ENCODE peak calls at places on chromosome 16, in four cellular contexts. One of them, this sample, is unnamed.

GRCh38 chr16:84286568-84287220 is 8.0 kb upstream of the WFDC1 start:
- DNase-seq in H1: no peak
- DNase-seq in HepG2: no peak
- DNase-seq in GM12878: no peak
- DNase-seq in this sample: no peak

GRCh38 chr16:30949655-30950515 is 1.0 kb downstream of the ORAI3 start:
- DNase-seq in H1: peak; percentile 63
- DNase-seq in HepG2: peak; percentile 92
- DNase-seq in GM12878: peak; percentile 71
- DNase-seq in this sample: no peak

GRCh38 chr16:72894291-72895151 is 153.4 kb downstream of the ZFHX3 start:
- DNase-seq in H1: no peak
- DNase-seq in HepG2: no peak
- DNase-seq in GM12878: no peak
- DNase-seq in this sample: no peak

GRCh38 chr16:2163211-2163881 is 7.8 kb downstream of the TRAF7 start:
- DNase-seq in H1: no peak
- DNase-seq in HepG2: peak; percentile 49
- DNase-seq in GM12878: no peak
- DNase-seq in this sample: no peak

GRCh38 chr16:50743575-50744225 is 1.8 kb downstream of the CYLD start:
- DNase-seq in H1: no peak
- DNase-seq in HepG2: no peak
- DNase-seq in GM12878: no peak
- DNase-seq in this sample: no peak

GRCh38 chr16:30896203-30896889 is at the start of gene CTF1:
- DNase-seq in H1: peak; percentile 89
- DNase-seq in HepG2: peak; percentile 39
- DNase-seq in GM12878: no peak
- DNase-seq in this sample: peak; percentile 56

GRCh38 chr16:52456368-52456767 is 90.6 kb downstream of the TOX3 start:
- DNase-seq in H1: no peak
- DNase-seq in HepG2: peak; percentile 95
- DNase-seq in GM12878: no peak
- DNase-seq in this sample: no peak

GRCh38 chr16:58963479-58963878 is 229.4 kb upstream of the GOT2 start:
- DNase-seq in H1: no peak
- DNase-seq in HepG2: no peak
- DNase-seq in GM12878: no peak
- DNase-seq in this sample: no peak

GRCh38 chr16:63361032-63361624 is 1324.9 kb upstream of the CDH8 start:
- DNase-seq in H1: no peak
- DNase-seq in HepG2: peak; percentile 46
- DNase-seq in GM12878: no peak
- DNase-seq in this sample: peak; percentile 39

GRCh38 chr16:49473131-49473530 is 99.5 kb downstream of the C16orf78 start:
- DNase-seq in H1: no peak
- DNase-seq in HepG2: no peak
- DNase-seq in GM12878: no peak
- DNase-seq in this sample: no peak

GRCh38 chr16:11618107-11618717 is 31.5 kb upstream of the LITAF start:
- DNase-seq in H1: no peak
- DNase-seq in HepG2: no peak
- DNase-seq in GM12878: no peak
- DNase-seq in this sample: no peak

GRCh38 chr16:77943770-77944169 is 78.6 kb upstream of the CLEC3A start:
- DNase-seq in H1: no peak
- DNase-seq in HepG2: no peak
- DNase-seq in GM12878: no peak
- DNase-seq in this sample: no peak

GRCh38 chr16:10122546-10122945 is 59.7 kb downstream of the GRIN2A start:
- DNase-seq in H1: no peak
- DNase-seq in HepG2: peak; percentile 15
- DNase-seq in GM12878: no peak
- DNase-seq in this sample: peak; percentile 15

GRCh38 chr16:25270577-25270976 is 12.9 kb upstream of the ZKSCAN2 start:
- DNase-seq in H1: no peak
- DNase-seq in HepG2: no peak
- DNase-seq in GM12878: no peak
- DNase-seq in this sample: no peak

GRCh38 chr16:84003001-84003400 is 35.0 kb downstream of the NECAB2 start:
- DNase-seq in H1: no peak
- DNase-seq in HepG2: no peak
- DNase-seq in GM12878: no peak
- DNase-seq in this sample: no peak

GRCh38 chr16:46712911-46713310 is 23.5 kb downstream of the ORC6 start:
- DNase-seq in H1: no peak
- DNase-seq in HepG2: no peak
- DNase-seq in GM12878: no peak
- DNase-seq in this sample: no peak

GRCh38 chr16:1863681-1864460 is 8.1 kb downstream of the MEIOB start:
- DNase-seq in H1: no peak
- DNase-seq in HepG2: no peak
- DNase-seq in GM12878: no peak
- DNase-seq in this sample: no peak

GRCh38 chr16:77353587-77354263 is 81.1 kb downstream of the ADAMTS18 start:
- DNase-seq in H1: no peak
- DNase-seq in HepG2: no peak
- DNase-seq in GM12878: no peak
- DNase-seq in this sample: no peak

GRCh38 chr16:49980166-49980565 is 44.9 kb upstream of the CNEP1R1 start:
- DNase-seq in H1: no peak
- DNase-seq in HepG2: no peak
- DNase-seq in GM12878: no peak
- DNase-seq in this sample: no peak

GRCh38 chr16:65622161-65622560 is 500.3 kb upstream of the CDH11 start:
- DNase-seq in H1: no peak
- DNase-seq in HepG2: no peak
- DNase-seq in GM12878: no peak
- DNase-seq in this sample: no peak

GRCh38 chr16:50315346-50315997 is 49.1 kb downstream of the ADCY7 start:
- DNase-seq in H1: no peak
- DNase-seq in HepG2: no peak
- DNase-seq in GM12878: no peak
- DNase-seq in this sample: no peak

GRCh38 chr16:67277999-67278772 is 1.1 kb upstream of the PLEKHG4 start:
- DNase-seq in H1: no peak
- DNase-seq in HepG2: peak; percentile 43
- DNase-seq in GM12878: no peak
- DNase-seq in this sample: no peak

GRCh38 chr16:64997121-64997520 is 124.7 kb downstream of the CDH11 start:
- DNase-seq in H1: no peak
- DNase-seq in HepG2: no peak
- DNase-seq in GM12878: no peak
- DNase-seq in this sample: no peak

GRCh38 chr16:56424791-56425438 is 430 bp downstream of the AMFR start:
- DNase-seq in H1: peak; percentile 63
- DNase-seq in HepG2: no peak
- DNase-seq in GM12878: no peak
- DNase-seq in this sample: no peak

GRCh38 chr16:78321611-78322010 is 222.2 kb downstream of the WWOX start:
- DNase-seq in H1: no peak
- DNase-seq in HepG2: no peak
- DNase-seq in GM12878: no peak
- DNase-seq in this sample: peak; percentile 9

GRCh38 chr16:254461-254860 is 19.8 kb downstream of the FAM234A start:
- DNase-seq in H1: no peak
- DNase-seq in HepG2: no peak
- DNase-seq in GM12878: no peak
- DNase-seq in this sample: no peak
- H3K27me3 ChIP-seq in H1: no peaks in the 10 kb centered on the region
- H3K27me3 ChIP-seq in HepG2: no peaks in the 10 kb centered on the region
- H3K27me3 ChIP-seq in GM12878: no peaks in the 10 kb centered on the region
- H3K27me3 ChIP-seq in this sample: no peaks in the 10 kb centered on the region

GRCh38 chr16:55039511-55039910 is 108.8 kb downstream of the IRX5 start:
- DNase-seq in H1: no peak
- DNase-seq in HepG2: no peak
- DNase-seq in GM12878: no peak
- DNase-seq in this sample: no peak

GRCh38 chr16:55039931-55040330 is 109.3 kb downstream of the IRX5 start:
- DNase-seq in H1: no peak
- DNase-seq in HepG2: no peak
- DNase-seq in GM12878: no peak
- DNase-seq in this sample: no peak

GRCh38 chr16:55041540-55042234 is 111.0 kb downstream of the IRX5 start:
- DNase-seq in H1: no peak
- DNase-seq in HepG2: no peak
- DNase-seq in GM12878: no peak
- DNase-seq in this sample: no peak

GRCh38 chr16:55039042-55039441 is 108.4 kb downstream of the IRX5 start:
- DNase-seq in H1: no peak
- DNase-seq in HepG2: no peak
- DNase-seq in GM12878: no peak
- DNase-seq in this sample: no peak

DNA sequence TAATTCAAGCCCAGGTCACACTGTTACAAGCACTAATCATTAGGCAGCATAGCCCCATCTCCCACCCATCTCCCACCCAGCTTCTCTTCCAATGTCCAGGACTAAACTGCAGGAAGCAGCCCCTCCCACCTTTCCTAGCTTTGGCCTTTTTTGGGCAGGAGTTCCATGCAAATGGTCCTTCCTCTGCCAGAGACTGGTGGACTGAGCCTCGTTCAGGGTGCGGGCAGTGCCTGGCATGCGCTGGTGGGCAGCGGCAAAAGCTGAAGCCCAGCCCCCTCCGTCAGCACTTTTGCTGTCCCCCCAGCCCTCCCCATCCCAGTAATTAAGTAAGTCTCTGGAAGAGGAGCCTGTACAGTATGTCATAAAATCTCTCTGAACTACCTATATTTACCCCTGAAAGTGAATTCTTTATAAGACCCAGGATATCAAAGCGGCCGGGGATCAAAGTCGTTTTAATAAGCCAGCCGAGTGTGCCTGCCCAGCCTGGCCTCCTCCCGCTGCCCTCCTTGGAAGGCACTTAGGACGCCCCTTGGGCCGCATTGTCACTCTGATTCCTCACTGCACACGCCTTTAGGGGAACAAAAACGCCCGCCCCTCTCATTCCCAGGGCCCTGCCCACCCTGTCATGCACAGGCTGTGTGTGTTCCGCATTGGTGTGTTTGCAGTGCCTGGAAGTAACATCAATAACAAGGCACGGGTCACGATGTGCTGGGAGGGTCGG is 109.9 kb downstream of the IRX5 start:
- DNase-seq in H1: no peak
- DNase-seq in HepG2: no peak
- DNase-seq in GM12878: no peak
- DNase-seq in this sample: no peak
- H3K9ac ChIP-seq in H1: no peak overlapping the region
- H3K9ac ChIP-seq in HepG2: no peak overlapping the region
- H3K9ac ChIP-seq in GM12878: no peak overlapping the region
- H3K9ac ChIP-seq in this sample: no peak overlapping the region

DNA sequence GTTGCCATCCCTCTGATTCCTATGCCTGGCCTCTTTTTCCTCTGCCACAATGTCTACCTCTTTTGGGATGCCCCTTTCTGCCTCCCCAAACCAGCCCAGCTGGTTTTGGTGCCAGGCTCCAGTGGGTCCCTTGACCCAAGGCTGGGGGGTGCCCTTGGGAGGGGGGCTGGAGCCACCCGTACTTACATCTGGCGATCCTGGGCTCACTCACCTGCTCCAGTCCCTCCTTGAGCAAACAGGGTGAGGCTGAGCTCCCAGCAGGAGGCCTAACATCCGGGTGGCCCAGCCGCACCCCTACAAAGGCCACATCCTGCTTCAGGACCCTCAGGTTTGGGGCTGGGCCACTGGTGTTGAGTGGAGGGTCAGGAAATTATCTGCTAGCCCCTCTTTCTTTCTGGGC is 1.2 kb downstream of the ERN2 start:
- DNase-seq in H1: no peak
- DNase-seq in HepG2: no peak
- DNase-seq in GM12878: no peak
- DNase-seq in this sample: no peak
- TF ChIP-seq SUZ12 in H1: no peak
- TF ChIP-seq SUZ12 in HepG2: no peak
- TF ChIP-seq SUZ12 in GM12878: no peak
- TF ChIP-seq SUZ12 in this sample: no peak

GRCh38 chr16:85833540-85833914 is 34.0 kb downstream of the COX4I1 start:
- DNase-seq in H1: no peak
- DNase-seq in HepG2: no peak
- DNase-seq in GM12878: no peak
- DNase-seq in this sample: no peak

GRCh38 chr16:85835956-85836705 is 36.6 kb downstream of the COX4I1 start:
- DNase-seq in H1: no peak
- DNase-seq in HepG2: no peak
- DNase-seq in GM12878: no peak
- DNase-seq in this sample: no peak

GRCh38 chr16:85836706-85837582 is 37.4 kb downstream of the COX4I1 start:
- DNase-seq in H1: no peak
- DNase-seq in HepG2: no peak
- DNase-seq in GM12878: no peak
- DNase-seq in this sample: no peak

GRCh38 chr16:85834741-85835140 is 35.2 kb downstream of the COX4I1 start:
- DNase-seq in H1: no peak
- DNase-seq in HepG2: no peak
- DNase-seq in GM12878: no peak
- DNase-seq in this sample: no peak

GRCh38 chr16:85835227-85835751 is 35.8 kb downstream of the COX4I1 start:
- DNase-seq in H1: no peak
- DNase-seq in HepG2: no peak
- DNase-seq in GM12878: no peak
- DNase-seq in this sample: no peak
- H3K27me3 ChIP-seq in H1: no peaks in the 10 kb centered on the region
- H3K27me3 ChIP-seq in HepG2: peaks cover 56% of the 10 kb centered on the region
- H3K27me3 ChIP-seq in GM12878: peaks cover 3% of the 10 kb centered on the region
- H3K27me3 ChIP-seq in this sample: peaks cover 38% of the 10 kb centered on the region

GRCh38 chr16:19881028-19881427 is 3.6 kb downstream of the GPRC5B start:
- DNase-seq in H1: no peak
- DNase-seq in HepG2: no peak
- DNase-seq in GM12878: no peak
- DNase-seq in this sample: no peak

GRCh38 chr16:19881783-19882182 is 2.9 kb downstream of the GPRC5B start:
- DNase-seq in H1: peak; percentile 57
- DNase-seq in HepG2: no peak
- DNase-seq in GM12878: no peak
- DNase-seq in this sample: no peak

GRCh38 chr16:19882641-19883040 is 2.0 kb downstream of the GPRC5B start:
- DNase-seq in H1: peak; percentile 58
- DNase-seq in HepG2: no peak
- DNase-seq in GM12878: no peak
- DNase-seq in this sample: no peak

GRCh38 chr16:19883296-19883951 is 1.2 kb downstream of the GPRC5B start:
- DNase-seq in H1: peak; percentile 71
- DNase-seq in HepG2: no peak
- DNase-seq in GM12878: no peak
- DNase-seq in this sample: no peak

GRCh38 chr16:19882186-19882585 is 2.5 kb downstream of the GPRC5B start:
- DNase-seq in H1: peak; percentile 62
- DNase-seq in HepG2: no peak
- DNase-seq in GM12878: no peak
- DNase-seq in this sample: peak; percentile 82
- H3K9ac ChIP-seq in H1: peak overlapping the region; percentile 46
- H3K9ac ChIP-seq in HepG2: no peak overlapping the region
- H3K9ac ChIP-seq in GM12878: no peak overlapping the region
- H3K9ac ChIP-seq in this sample: peak overlapping the region; percentile 94